ENCODE peak calls at places on chromosomes 5 and 9, in five cellular contexts. G is HuH-7.5, M is iPS DF 6.9, S is H54, W is neural crest cell. K is an unnamed sample.
A peak's percentile ranks its signal among the peaks of the same experiment; 100 is the strongest.

GRCh38 chr9:33166263-33167083 is 663 bp downstream of the B4GALT1 start:
- DNase-seq in G (peak; percentile 46), M (no peak), S (no peak), W (peak; percentile 38), K (no peak)

GRCh38 chr5:73997936-73998335 is 371.9 kb downstream of the ARHGEF28 start:
- DNase-seq in G (no peak), M (no peak), S (no peak), W (no peak), K (no peak)

GRCh38 chr5:111741270-111741669 is 15.7 kb downstream of the NREP start:
- DNase-seq in G (no peak), M (no peak), S (no peak), W (no peak), K (no peak)

GRCh38 chr9:116945817-116946216 is 258.7 kb downstream of the TRIM32 start:
- DNase-seq in G (no peak), M (no peak), S (no peak), W (no peak), K (no peak)

GRCh38 chr5:58672521-58672920 is 89.6 kb downstream of the RAB3C start:
- DNase-seq in G (no peak), M (no peak), S (no peak), W (no peak), K (no peak)

GRCh38 chr9:5869315-5870019 is 21.2 kb upstream of the MLANA start:
- DNase-seq in G (peak; percentile 34), M (peak; percentile 16), S (peak; percentile 42), W (no peak), K (no peak)

GRCh38 chr9:82109626-82110025 is 121.1 kb downstream of the SPATA31D1 start:
- DNase-seq in G (no peak), M (no peak), S (no peak), W (no peak), K (no peak)

GRCh38 chr9:121201045-121201737 is 478 bp downstream of the RAB14 start:
- DNase-seq in G (no peak), M (no peak), S (peak; percentile 54), W (peak; percentile 19), K (peak; percentile 62)

GRCh38 chr9:75664597-75664996 is 225.9 kb upstream of the PCSK5 start:
- DNase-seq in G (no peak), M (no peak), S (no peak), W (no peak), K (no peak)

GRCh38 chr9:133534346-133535284 is at the start of gene ADAMTSL2:
- DNase-seq in G (no peak), M (no peak), S (no peak), W (peak; percentile 39), K (peak; percentile 49)

GRCh38 chr5:95823738-95824609 is 1.4 kb upstream of the GLRX start:
- DNase-seq in G (no peak), M (no peak), S (peak; percentile 61), W (no peak), K (peak; percentile 45)

GRCh38 chr9:79289856-79290255 is 281.9 kb upstream of the TLE4 start:
- DNase-seq in G (no peak), M (no peak), S (no peak), W (no peak), K (no peak)

GRCh38 chr9:124743686-124744348 is 27.3 kb downstream of the NR6A1 start:
- DNase-seq in G (no peak), M (no peak), S (no peak), W (no peak), K (no peak)

GRCh38 chr5:145975361-145976066 is 39.1 kb downstream of the SH3RF2 start:
- DNase-seq in G (no peak), M (no peak), S (peak; percentile 56), W (no peak), K (no peak)

GRCh38 chr5:159178978-159179377 is 30.4 kb downstream of the RNF145 start:
- DNase-seq in G (no peak), M (no peak), S (peak; percentile 18), W (no peak), K (no peak)

GRCh38 chr9:105251733-105252404 is 7.4 kb downstream of the SLC44A1 start:
- DNase-seq in G (peak; percentile 31), M (no peak), S (no peak), W (no peak), K (no peak)

K was measured in CD8-positive, alpha-beta memory T cell.